ENCODE peak calls at places on chromosomes 4 and X, in five cellular contexts. K, D, O, J and L are unnamed samples.
A peak's percentile ranks its signal among the peaks of the same experiment; 100 is the strongest.

GRCh38 chr4:117447925-117448324 is 362.5 kb upstream of the TRAM1L1 start:
- DNase-seq in K (no peak), D (no peak), O (peak; percentile 59), J (peak; percentile 31), L (no peak)

GRCh38 chrX:31508338-31508737 is 436.5 kb upstream of the FTHL17 start:
- DNase-seq in K (no peak), D (peak; percentile 86), O (no peak), J (no peak), L (no peak)

GRCh38 chr4:108946237-108946636 is 183.4 kb upstream of the ETNPPL start:
- DNase-seq in K (no peak), D (no peak), O (no peak), J (no peak), L (no peak)

GRCh38 chr4:566508-567295 is 9.4 kb downstream of the TMEM271 start:
- DNase-seq in K (no peak), D (no peak), O (no peak), J (peak; percentile 4), L (no peak)

GRCh38 chrX:68186552-68187262 is 246.6 kb downstream of the OPHN1 start:
- DNase-seq in K (no peak), D (no peak), O (no peak), J (no peak), L (no peak)

GRCh38 chrX:13048265-13048664 is 3.8 kb upstream of the FAM9C start:
- DNase-seq in K (no peak), D (no peak), O (no peak), J (no peak), L (no peak)

GRCh38 chr4:20219526-20219925 is 32.2 kb upstream of the SLIT2 start:
- DNase-seq in K (no peak), D (no peak), O (no peak), J (no peak), L (no peak)

GRCh38 chr4:112865443-112865842 is 184.0 kb upstream of the ANK2 start:
- DNase-seq in K (no peak), D (no peak), O (no peak), J (no peak), L (no peak)

GRCh38 chr4:36944227-36944626 is 300.3 kb upstream of the NWD2 start:
- DNase-seq in K (no peak), D (no peak), O (no peak), J (no peak), L (no peak)

GRCh38 chrX:98029861-98030260 is 1146.2 kb downstream of the RPA4 start:
- DNase-seq in K (no peak), D (no peak), O (no peak), J (no peak), L (no peak)

GRCh38 chrX:19811807-19812604 is 75.4 kb downstream of the SH3KBP1 start:
- DNase-seq in K (no peak), D (peak; percentile 31), O (peak; percentile 35), J (peak; percentile 68), L (no peak)

GRCh38 chr4:74555231-74555630 is 110.3 kb downstream of the AREG start:
- DNase-seq in K (no peak), D (no peak), O (no peak), J (no peak), L (no peak)

GRCh38 chr4:165207016-165207430 is 338 bp upstream of the KLHL2 start:
- DNase-seq in K (no peak), D (no peak), O (peak; percentile 37), J (peak; percentile 41), L (peak; percentile 37)

GRCh38 chr4:93764647-93765246 is 63.8 kb upstream of the ATOH1 start:
- DNase-seq in K (no peak), D (peak; percentile 59), O (peak; percentile 21), J (peak; percentile 38), L (no peak)

GRCh38 chr4:168628251-168628650 is 131.4 kb downstream of the PALLD start:
- DNase-seq in K (no peak), D (no peak), O (no peak), J (no peak), L (no peak)

GRCh38 chrX:85243155-85243554 is 424 bp downstream of the SATL1 start:
- DNase-seq in K (no peak), D (no peak), O (no peak), J (no peak), L (no peak)

GRCh38 chr4:167786504-167786903 is 305.8 kb upstream of the ANXA10 start:
- DNase-seq in K (no peak), D (no peak), O (no peak), J (no peak), L (no peak)